ENCODE peak calls at places on chromosomes 1 and 21, in eight cellular contexts. One of them, this sample, is unnamed.

GRCh38 chr1:3418600-3418999 is 35.9 kb upstream of the ARHGEF16 start:
- DNase-seq in AG08396: no peak
- DNase-seq in glutamatergic neuron: no peak
- DNase-seq in SHP77: no peak
- DNase-seq in T-helper 9 cell: no peak
- DNase-seq in heart right ventricle: no peak
- DNase-seq in endothelial cell: no peak
- DNase-seq in lung: no peak
- DNase-seq in this sample: no peak

GRCh38 chr1:166184897-166185296 is 18.1 kb upstream of the FAM78B start:
- DNase-seq in AG08396: no peak
- DNase-seq in glutamatergic neuron: no peak
- DNase-seq in SHP77: no peak
- DNase-seq in T-helper 9 cell: no peak
- DNase-seq in heart right ventricle: no peak
- DNase-seq in endothelial cell: no peak
- DNase-seq in lung: no peak
- DNase-seq in this sample: no peak

GRCh38 chr1:40404670-40405462 is 31.3 kb downstream of the SMAP2 start:
- DNase-seq in AG08396: peak
- DNase-seq in glutamatergic neuron: no peak
- DNase-seq in SHP77: peak
- DNase-seq in T-helper 9 cell: peak
- DNase-seq in heart right ventricle: peak
- DNase-seq in endothelial cell: no peak
- DNase-seq in lung: no peak
- DNase-seq in this sample: no peak

GRCh38 chr1:1200876-1201810 is 5.2 kb downstream of the TNFRSF18 start:
- DNase-seq in AG08396: peak
- DNase-seq in glutamatergic neuron: peak
- DNase-seq in SHP77: no peak
- DNase-seq in T-helper 9 cell: peak
- DNase-seq in heart right ventricle: peak
- DNase-seq in endothelial cell: peak
- DNase-seq in lung: no peak
- DNase-seq in this sample: no peak

GRCh38 chr1:21217812-21218596 is 41.3 kb upstream of the EIF4G3 start:
- DNase-seq in AG08396: peak
- DNase-seq in glutamatergic neuron: peak
- DNase-seq in SHP77: no peak
- DNase-seq in T-helper 9 cell: peak
- DNase-seq in heart right ventricle: no peak
- DNase-seq in endothelial cell: peak
- DNase-seq in lung: no peak
- DNase-seq in this sample: peak

GRCh38 chr21:39051561-39051949 is 131.7 kb downstream of the PSMG1 start:
- DNase-seq in AG08396: peak
- DNase-seq in glutamatergic neuron: no peak
- DNase-seq in SHP77: no peak
- DNase-seq in T-helper 9 cell: no peak
- DNase-seq in heart right ventricle: no peak
- DNase-seq in endothelial cell: no peak
- DNase-seq in lung: no peak
- DNase-seq in this sample: no peak

GRCh38 chr1:229221106-229222019 is 49.5 kb upstream of the RAB4A start:
- DNase-seq in AG08396: no peak
- DNase-seq in glutamatergic neuron: no peak
- DNase-seq in SHP77: peak
- DNase-seq in T-helper 9 cell: no peak
- DNase-seq in heart right ventricle: no peak
- DNase-seq in endothelial cell: no peak
- DNase-seq in lung: peak
- DNase-seq in this sample: peak

GRCh38 chr1:32142446-32143301 is 34.8 kb downstream of the KPNA6 start:
- DNase-seq in AG08396: peak
- DNase-seq in glutamatergic neuron: no peak
- DNase-seq in SHP77: peak
- DNase-seq in T-helper 9 cell: no peak
- DNase-seq in heart right ventricle: peak
- DNase-seq in endothelial cell: peak
- DNase-seq in lung: no peak
- DNase-seq in this sample: peak

GRCh38 chr1:12760256-12760795 is 13.2 kb upstream of the PRAMEF12 start:
- DNase-seq in AG08396: no peak
- DNase-seq in glutamatergic neuron: no peak
- DNase-seq in SHP77: no peak
- DNase-seq in T-helper 9 cell: no peak
- DNase-seq in heart right ventricle: no peak
- DNase-seq in endothelial cell: no peak
- DNase-seq in lung: no peak
- DNase-seq in this sample: no peak

GRCh38 chr21:39184050-39184980 is 1.1 kb upstream of the PSMG1 start:
- DNase-seq in AG08396: no peak
- DNase-seq in glutamatergic neuron: no peak
- DNase-seq in SHP77: no peak
- DNase-seq in T-helper 9 cell: no peak
- DNase-seq in heart right ventricle: no peak
- DNase-seq in endothelial cell: no peak
- DNase-seq in lung: no peak
- DNase-seq in this sample: no peak

This sample was measured in left colon.